ENCODE peak calls at places on chromosomes 5 and 9, in ten cellular contexts. L, M, H, B, I, N, U, E, W and Y are unnamed samples.
A peak's percentile ranks its signal among the peaks of the same experiment; 100 is the strongest.

GRCh38 chr5:168244838-168245555 is 46.4 kb upstream of the WWC1 start:
- DNase-seq in L (no peak), M (peak; percentile 60), H (no peak), B (no peak), I (no peak), N (no peak), U (no peak), E (no peak), W (no peak), Y (no peak)

GRCh38 chr9:69090943-69091342 is 55.4 kb downstream of the FXN start:
- DNase-seq in L (no peak), M (no peak), H (no peak), B (no peak), I (no peak), N (no peak), U (no peak), E (no peak), W (no peak), Y (no peak)

GRCh38 chr5:139387611-139388197 is 2.0 kb downstream of the MZB1 start:
- DNase-seq in L (no peak), M (no peak), H (no peak), B (no peak), I (no peak), N (no peak), U (no peak), E (no peak), W (no peak), Y (no peak)

GRCh38 chr5:89397096-89397495 is 514.1 kb upstream of the MEF2C start:
- DNase-seq in L (peak; percentile 62), M (no peak), H (no peak), B (no peak), I (no peak), N (no peak), U (no peak), E (no peak), W (no peak), Y (no peak)

GRCh38 chr9:124149992-124150391 is 107.8 kb upstream of the NEK6 start:
- DNase-seq in L (no peak), M (peak; percentile 37), H (no peak), B (no peak), I (no peak), N (no peak), U (no peak), E (no peak), W (no peak), Y (no peak)

GRCh38 chr9:87004016-87004415 is 56.7 kb upstream of the GAS1 start:
- DNase-seq in L (no peak), M (no peak), H (no peak), B (no peak), I (no peak), N (no peak), U (no peak), E (no peak), W (no peak), Y (no peak)

GRCh38 chr9:72442212-72442607 is 77.2 kb upstream of the ZFAND5 start:
- DNase-seq in L (no peak), M (peak; percentile 82), H (no peak), B (no peak), I (no peak), N (no peak), U (peak; percentile 73), E (peak; percentile 90), W (no peak), Y (no peak)

GRCh38 chr5:164553851-164554250 is 1048.4 kb downstream of the MAT2B start:
- DNase-seq in L (no peak), M (no peak), H (no peak), B (no peak), I (no peak), N (no peak), U (no peak), E (no peak), W (no peak), Y (no peak)

GRCh38 chr9:131836021-131836420 is 96.1 kb upstream of the RAPGEF1 start:
- DNase-seq in L (no peak), M (no peak), H (no peak), B (no peak), I (no peak), N (no peak), U (no peak), E (no peak), W (no peak), Y (no peak)